ENCODE peak calls at places on chromosomes 13 and 19, in seven cellular contexts. One of them, this sample, is unnamed.

GRCh38 chr13:98853791-98854191 is 101.3 kb upstream of the SLC15A1 start:
- DNase-seq in ovary: no peak
- DNase-seq in SK-N-SH: no peak
- DNase-seq in A549: no peak
- DNase-seq in suprapubic skin: no peak
- DNase-seq in tibial nerve: no peak
- DNase-seq in HepG2: no peak
- DNase-seq in this sample: no peak

GRCh38 chr19:41792513-41793413 is 3.6 kb upstream of the CEACAM3 start:
- DNase-seq in ovary: no peak
- DNase-seq in SK-N-SH: peak; percentile 50
- DNase-seq in A549: peak; percentile 91
- DNase-seq in suprapubic skin: no peak
- DNase-seq in tibial nerve: no peak
- DNase-seq in HepG2: peak; percentile 21
- DNase-seq in this sample: no peak

GRCh38 chr19:57769345-57770131 is at the start of gene ZNF586:
- DNase-seq in ovary: peak; percentile 82
- DNase-seq in SK-N-SH: peak; percentile 87
- DNase-seq in A549: peak; percentile 98
- DNase-seq in suprapubic skin: peak; percentile 94
- DNase-seq in tibial nerve: peak; percentile 60
- DNase-seq in HepG2: no peak
- DNase-seq in this sample: peak; percentile 93

GRCh38 chr19:58395979-58396627 is 647 bp downstream of the RNF225 start:
- DNase-seq in ovary: no peak
- DNase-seq in SK-N-SH: no peak
- DNase-seq in A549: no peak
- DNase-seq in suprapubic skin: peak; percentile 76
- DNase-seq in tibial nerve: no peak
- DNase-seq in HepG2: no peak
- DNase-seq in this sample: no peak

GRCh38 chr13:74696148-74696922 is 562.1 kb upstream of the KLF12 start:
- DNase-seq in ovary: no peak
- DNase-seq in SK-N-SH: no peak
- DNase-seq in A549: no peak
- DNase-seq in suprapubic skin: no peak
- DNase-seq in tibial nerve: no peak
- DNase-seq in HepG2: no peak
- DNase-seq in this sample: no peak

GRCh38 chr13:40190656-40191100 is 475.8 kb downstream of the FOXO1 start:
- DNase-seq in ovary: peak; percentile 52
- DNase-seq in SK-N-SH: peak; percentile 63
- DNase-seq in A549: no peak
- DNase-seq in suprapubic skin: no peak
- DNase-seq in tibial nerve: no peak
- DNase-seq in HepG2: peak; percentile 6
- DNase-seq in this sample: peak; percentile 74

GRCh38 chr19:35224681-35225604 is 3.6 kb downstream of the FAM187B start:
- DNase-seq in ovary: no peak
- DNase-seq in SK-N-SH: no peak
- DNase-seq in A549: no peak
- DNase-seq in suprapubic skin: peak; percentile 73
- DNase-seq in tibial nerve: no peak
- DNase-seq in HepG2: no peak
- DNase-seq in this sample: no peak

GRCh38 chr13:69912576-69913074 is 195.0 kb upstream of the ATXN8OS start:
- DNase-seq in ovary: no peak
- DNase-seq in SK-N-SH: no peak
- DNase-seq in A549: no peak
- DNase-seq in suprapubic skin: no peak
- DNase-seq in tibial nerve: no peak
- DNase-seq in HepG2: no peak
- DNase-seq in this sample: no peak

GRCh38 chr13:47076536-47076935 is 179.7 kb upstream of the HTR2A start:
- DNase-seq in ovary: no peak
- DNase-seq in SK-N-SH: no peak
- DNase-seq in A549: no peak
- DNase-seq in suprapubic skin: no peak
- DNase-seq in tibial nerve: no peak
- DNase-seq in HepG2: no peak
- DNase-seq in this sample: no peak

GRCh38 chr13:114097893-114098688 is 34.3 kb downstream of the RASA3 start:
- DNase-seq in ovary: peak; percentile 12
- DNase-seq in SK-N-SH: peak; percentile 83
- DNase-seq in A549: no peak
- DNase-seq in suprapubic skin: peak; percentile 74
- DNase-seq in tibial nerve: peak; percentile 8
- DNase-seq in HepG2: no peak
- DNase-seq in this sample: peak; percentile 57

GRCh38 chr13:29369060-29369743 is 226.3 kb downstream of the SLC7A1 start:
- DNase-seq in ovary: no peak
- DNase-seq in SK-N-SH: peak; percentile 39
- DNase-seq in A549: no peak
- DNase-seq in suprapubic skin: no peak
- DNase-seq in tibial nerve: no peak
- DNase-seq in HepG2: peak; percentile 44
- DNase-seq in this sample: no peak

GRCh38 chr13:90415902-90416301 is 931.6 kb upstream of the MIR17HG start:
- DNase-seq in ovary: no peak
- DNase-seq in SK-N-SH: no peak
- DNase-seq in A549: no peak
- DNase-seq in suprapubic skin: no peak
- DNase-seq in tibial nerve: no peak
- DNase-seq in HepG2: no peak
- DNase-seq in this sample: no peak

GRCh38 chr19:48630289-48631036 is 6.7 kb downstream of the DBP start:
- DNase-seq in ovary: peak; percentile 77
- DNase-seq in SK-N-SH: no peak
- DNase-seq in A549: no peak
- DNase-seq in suprapubic skin: no peak
- DNase-seq in tibial nerve: no peak
- DNase-seq in HepG2: no peak
- DNase-seq in this sample: peak; percentile 91

GRCh38 chr13:67119481-67119883 is 110.7 kb downstream of the PCDH9 start:
- DNase-seq in ovary: no peak
- DNase-seq in SK-N-SH: no peak
- DNase-seq in A549: peak; percentile 25
- DNase-seq in suprapubic skin: no peak
- DNase-seq in tibial nerve: no peak
- DNase-seq in HepG2: no peak
- DNase-seq in this sample: no peak

GRCh38 chr13:80166352-80166751 is 174.6 kb downstream of the SPRY2 start:
- DNase-seq in ovary: no peak
- DNase-seq in SK-N-SH: no peak
- DNase-seq in A549: no peak
- DNase-seq in suprapubic skin: no peak
- DNase-seq in tibial nerve: no peak
- DNase-seq in HepG2: no peak
- DNase-seq in this sample: no peak

GRCh38 chr19:13902993-13903555 is 2.8 kb downstream of the BRME1 start:
- DNase-seq in ovary: no peak
- DNase-seq in SK-N-SH: peak; percentile 59
- DNase-seq in A549: no peak
- DNase-seq in suprapubic skin: no peak
- DNase-seq in tibial nerve: no peak
- DNase-seq in HepG2: no peak
- DNase-seq in this sample: no peak

GRCh38 chr13:90201198-90201597 is 1146.3 kb upstream of the MIR17HG start:
- DNase-seq in ovary: no peak
- DNase-seq in SK-N-SH: no peak
- DNase-seq in A549: no peak
- DNase-seq in suprapubic skin: no peak
- DNase-seq in tibial nerve: no peak
- DNase-seq in HepG2: no peak
- DNase-seq in this sample: no peak

GRCh38 chr13:32894589-32895001 is 121.6 kb upstream of the KL start:
- DNase-seq in ovary: no peak
- DNase-seq in SK-N-SH: no peak
- DNase-seq in A549: no peak
- DNase-seq in suprapubic skin: no peak
- DNase-seq in tibial nerve: no peak
- DNase-seq in HepG2: no peak
- DNase-seq in this sample: no peak

GRCh38 chr19:36113895-36114762 is 546 bp downstream of the POLR2I start:
- DNase-seq in ovary: peak; percentile 51
- DNase-seq in SK-N-SH: peak; percentile 65
- DNase-seq in A549: peak; percentile 63
- DNase-seq in suprapubic skin: no peak
- DNase-seq in tibial nerve: no peak
- DNase-seq in HepG2: no peak
- DNase-seq in this sample: no peak

DNA sequence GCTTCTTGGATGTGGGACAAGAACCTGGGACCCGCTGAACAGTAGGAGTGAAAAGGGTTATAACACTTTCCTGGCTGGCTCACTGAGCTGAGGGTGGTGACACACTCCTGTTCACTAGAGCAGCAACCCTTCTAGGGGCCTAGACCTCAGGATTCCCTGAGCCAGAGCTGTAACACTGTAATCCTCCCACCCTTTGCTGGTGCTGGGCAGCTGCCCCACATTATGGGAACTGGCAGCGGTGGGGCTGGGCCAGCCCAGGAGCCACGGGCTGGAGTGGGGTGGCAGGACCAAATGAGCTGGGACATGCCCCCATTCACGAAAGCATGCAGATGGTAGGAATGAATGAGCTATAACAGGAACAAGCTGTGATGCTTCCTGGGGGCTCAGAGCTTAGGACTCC is 110.6 kb downstream of the B3GLCT start:
- DNase-seq in ovary: no peak
- DNase-seq in SK-N-SH: no peak
- DNase-seq in A549: no peak
- DNase-seq in suprapubic skin: no peak
- DNase-seq in tibial nerve: no peak
- DNase-seq in HepG2: no peak
- DNase-seq in this sample: no peak
- H3K4me1 ChIP-seq in ovary: no peaks in the 10 kb centered on the region
- H3K4me1 ChIP-seq in SK-N-SH: no peaks in the 10 kb centered on the region
- H3K4me1 ChIP-seq in A549: no peaks in the 10 kb centered on the region
- H3K4me1 ChIP-seq in suprapubic skin: no peaks in the 10 kb centered on the region
- H3K4me1 ChIP-seq in tibial nerve: no peaks in the 10 kb centered on the region
- H3K4me1 ChIP-seq in HepG2: no peaks in the 10 kb centered on the region
- H3K4me1 ChIP-seq in this sample: no peaks in the 10 kb centered on the region

DNA sequence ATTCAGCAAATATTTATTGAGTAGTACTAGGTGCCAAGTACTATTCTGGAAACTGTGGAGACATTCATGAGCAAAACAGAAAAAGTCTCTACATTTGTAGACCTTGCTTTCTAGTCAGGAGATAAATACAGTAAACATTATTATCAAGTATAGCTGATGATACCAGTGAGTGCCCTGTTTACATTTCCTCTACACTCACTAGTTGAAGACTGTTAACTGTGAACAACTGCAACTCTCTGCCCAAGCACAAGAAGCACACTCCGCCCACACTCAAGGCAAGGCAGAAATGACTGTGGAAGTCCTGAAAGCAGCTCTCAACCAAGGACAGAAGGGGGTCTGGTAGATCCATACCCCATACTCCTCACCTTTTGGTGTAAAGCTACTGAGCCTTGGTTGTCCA is 837.0 kb downstream of the DIAPH3 start:
- DNase-seq in ovary: no peak
- DNase-seq in SK-N-SH: no peak
- DNase-seq in A549: no peak
- DNase-seq in suprapubic skin: no peak
- DNase-seq in tibial nerve: no peak
- DNase-seq in HepG2: no peak
- DNase-seq in this sample: no peak
- TF ChIP-seq EP300 in ovary: no peak
- TF ChIP-seq EP300 in SK-N-SH: no peak
- TF ChIP-seq EP300 in A549: no peak
- TF ChIP-seq EP300 in suprapubic skin: no peak
- TF ChIP-seq EP300 in tibial nerve: no peak
- TF ChIP-seq EP300 in HepG2: no peak
- TF ChIP-seq EP300 in this sample: no peak

DNA sequence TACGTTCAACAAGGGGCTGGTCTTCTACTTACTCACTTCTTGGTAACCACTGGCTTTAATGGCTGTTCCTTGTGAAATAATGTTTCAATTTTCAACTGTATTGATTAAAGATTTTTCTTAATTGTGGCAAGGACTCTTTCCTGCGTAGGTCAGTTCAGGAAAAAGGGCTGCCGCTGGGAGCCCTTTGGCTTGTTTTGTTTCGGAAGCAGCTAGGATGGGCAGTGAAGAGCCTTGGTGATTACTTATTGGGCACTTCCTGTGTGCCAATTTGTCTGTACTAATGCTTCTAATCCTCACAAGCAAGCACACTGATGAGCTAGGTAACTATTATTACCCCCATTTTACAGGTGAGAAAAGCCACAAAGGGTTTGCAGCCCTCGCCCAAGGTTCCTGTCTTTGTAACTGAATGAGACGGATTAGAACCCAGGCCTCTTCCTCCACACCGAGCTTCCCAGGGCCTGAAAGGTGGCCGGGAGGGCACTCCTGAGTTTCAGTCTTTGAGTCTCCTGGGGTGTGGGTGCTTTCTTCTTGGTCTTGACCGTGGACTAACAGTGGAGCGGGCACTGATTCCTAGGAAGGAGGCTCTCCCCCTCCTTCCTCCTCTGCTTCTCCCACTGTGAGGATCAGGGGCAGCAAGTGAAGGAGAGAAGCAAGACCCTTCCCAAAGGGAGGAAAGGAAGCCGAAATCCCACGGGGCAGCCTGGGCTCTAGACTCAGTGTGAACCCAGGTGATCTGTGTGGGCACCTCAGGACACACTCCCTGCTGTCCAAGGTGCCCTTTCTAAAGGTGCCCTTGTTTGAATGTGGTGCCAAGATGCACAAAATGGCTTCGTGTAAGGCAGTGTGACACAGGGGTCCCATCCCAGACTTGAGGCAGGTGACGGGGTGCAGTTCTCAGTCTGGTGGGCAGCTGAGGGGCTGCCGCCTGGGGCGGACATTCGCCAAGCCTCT is 3.7 kb downstream of the COL4A2 start:
- DNase-seq in ovary: no peak
- DNase-seq in SK-N-SH: no peak
- DNase-seq in A549: no peak
- DNase-seq in suprapubic skin: no peak
- DNase-seq in tibial nerve: no peak
- DNase-seq in HepG2: no peak
- DNase-seq in this sample: peak; percentile 50
- H3K4me1 ChIP-seq in ovary: peaks cover 28% of the 10 kb centered on the region
- H3K4me1 ChIP-seq in SK-N-SH: peaks cover 29% of the 10 kb centered on the region
- H3K4me1 ChIP-seq in A549: peaks cover 47% of the 10 kb centered on the region
- H3K4me1 ChIP-seq in suprapubic skin: peaks cover 40% of the 10 kb centered on the region
- H3K4me1 ChIP-seq in tibial nerve: peaks cover 28% of the 10 kb centered on the region
- H3K4me1 ChIP-seq in HepG2: peaks cover 11% of the 10 kb centered on the region
- H3K4me1 ChIP-seq in this sample: peaks cover 63% of the 10 kb centered on the region

GRCh38 chr19:12610540-12611360 is at the start of the genes ZNF490 and ZNF791:
- DNase-seq in ovary: peak; percentile 99
- DNase-seq in SK-N-SH: peak; percentile 96
- DNase-seq in A549: peak; percentile 89
- DNase-seq in suprapubic skin: peak; percentile 100
- DNase-seq in tibial nerve: peak; percentile 99
- DNase-seq in HepG2: peak; percentile 97
- DNase-seq in this sample: peak; percentile 99
- TF ChIP-seq EP300 in ovary: no peak
- TF ChIP-seq EP300 in SK-N-SH: no peak
- TF ChIP-seq EP300 in A549: no peak
- TF ChIP-seq EP300 in suprapubic skin: peak; percentile 32
- TF ChIP-seq EP300 in tibial nerve: peak; percentile 96
- TF ChIP-seq EP300 in HepG2: peak; percentile 57
- TF ChIP-seq EP300 in this sample: no peak

GRCh38 chr19:51807925-51808324 is 13.0 kb downstream of the FPR3 start:
- DNase-seq in ovary: no peak
- DNase-seq in SK-N-SH: no peak
- DNase-seq in A549: no peak
- DNase-seq in suprapubic skin: no peak
- DNase-seq in tibial nerve: no peak
- DNase-seq in HepG2: no peak
- DNase-seq in this sample: no peak
- H3K4me1 ChIP-seq in ovary: no peaks in the 10 kb centered on the region
- H3K4me1 ChIP-seq in SK-N-SH: peaks cover 39% of the 10 kb centered on the region
- H3K4me1 ChIP-seq in A549: no peaks in the 10 kb centered on the region
- H3K4me1 ChIP-seq in suprapubic skin: peaks cover 44% of the 10 kb centered on the region
- H3K4me1 ChIP-seq in tibial nerve: no peaks in the 10 kb centered on the region
- H3K4me1 ChIP-seq in HepG2: peaks cover 65% of the 10 kb centered on the region
- H3K4me1 ChIP-seq in this sample: no peaks in the 10 kb centered on the region

This sample was measured in sigmoid colon.